ENCODE peak calls at places on chromosomes 6 and 20, in eight cellular contexts. A, X, R, F, E, Q, C and G are unnamed samples.

GRCh38 chr6:87139236-87139635 is 16.1 kb upstream of the ZNF292 start:
- DNase-seq in A (no peak), X (no peak), R (peak; percentile 40), F (no peak), E (peak; percentile 22), Q (peak; percentile 21), C (peak; percentile 38), G (no peak)

GRCh38 chr6:33147807-33148666 is 44.2 kb downstream of the COL11A2 start:
- DNase-seq in A (no peak), X (no peak), R (peak; percentile 17), F (no peak), E (no peak), Q (no peak), C (no peak), G (no peak)

GRCh38 chr20:11810316-11811130 is 107.2 kb upstream of the BTBD3 start:
- DNase-seq in A (no peak), X (no peak), R (peak; percentile 68), F (peak; percentile 20), E (no peak), Q (no peak), C (no peak), G (no peak)

GRCh38 chr6:90284236-90284744 is 12.4 kb downstream of the BACH2 start:
- DNase-seq in A (no peak), X (no peak), R (peak; percentile 91), F (peak; percentile 32), E (no peak), Q (no peak), C (peak; percentile 65), G (no peak)

GRCh38 chr20:16483024-16483423 is 90.2 kb downstream of the KIF16B start:
- DNase-seq in A (no peak), X (no peak), R (no peak), F (no peak), E (no peak), Q (no peak), C (no peak), G (no peak)

GRCh38 chr6:151001387-151002063 is 136.0 kb downstream of the MTHFD1L start:
- DNase-seq in A (no peak), X (no peak), R (no peak), F (no peak), E (no peak), Q (no peak), C (no peak), G (no peak)

GRCh38 chr6:56370591-56371198 is 123.3 kb upstream of the COL21A1 start:
- DNase-seq in A (no peak), X (no peak), R (peak; percentile 92), F (peak; percentile 73), E (peak; percentile 20), Q (no peak), C (peak; percentile 71), G (no peak)

GRCh38 chr20:38343798-38344701 is 2.2 kb upstream of the LBP start:
- DNase-seq in A (no peak), X (no peak), R (no peak), F (no peak), E (no peak), Q (no peak), C (no peak), G (no peak)

GRCh38 chr6:4017847-4018193 is 61.1 kb downstream of the FAM217A start:
- DNase-seq in A (no peak), X (no peak), R (no peak), F (no peak), E (peak; percentile 30), Q (no peak), C (peak; percentile 65), G (no peak)

GRCh38 chr6:150243620-150244314 is 100.9 kb downstream of the PPP1R14C start:
- DNase-seq in A (no peak), X (no peak), R (no peak), F (no peak), E (no peak), Q (no peak), C (no peak), G (no peak)

GRCh38 chr6:51927450-51927849 is 160.0 kb downstream of the PKHD1 start:
- DNase-seq in A (no peak), X (no peak), R (no peak), F (no peak), E (no peak), Q (no peak), C (no peak), G (no peak)

GRCh38 chr6:35677456-35677855 is 11.3 kb downstream of the FKBP5 start:
- DNase-seq in A (no peak), X (no peak), R (no peak), F (no peak), E (no peak), Q (no peak), C (no peak), G (no peak)

GRCh38 chr6:30091577-30092381 is 16.2 kb upstream of the RNF39 start:
- DNase-seq in A (no peak), X (peak; percentile 79), R (no peak), F (peak; percentile 72), E (no peak), Q (no peak), C (no peak), G (no peak)

GRCh38 chr6:786946-787763 is 94.2 kb upstream of the EXOC2 start:
- DNase-seq in A (no peak), X (no peak), R (no peak), F (no peak), E (no peak), Q (no peak), C (peak; percentile 39), G (no peak)

GRCh38 chr6:2940010-2940850 is 31.1 kb downstream of the SERPINB6 start:
- DNase-seq in A (peak; percentile 52), X (no peak), R (no peak), F (no peak), E (peak; percentile 28), Q (peak; percentile 63), C (peak; percentile 86), G (no peak)

GRCh38 chr20:41308290-41308691 is 9.2 kb downstream of the ZHX3 start:
- DNase-seq in A (no peak), X (no peak), R (peak; percentile 82), F (no peak), E (no peak), Q (no peak), C (no peak), G (no peak)

GRCh38 chr20:31674895-31675827 is 37.4 kb downstream of the COX4I2 start:
- DNase-seq in A (peak; percentile 38), X (peak; percentile 44), R (peak; percentile 78), F (peak; percentile 43), E (peak; percentile 96), Q (peak; percentile 58), C (peak; percentile 33), G (peak; percentile 84)

GRCh38 chr6:28816909-28817807 is 106.6 kb downstream of the TRIM27 start:
- DNase-seq in A (no peak), X (no peak), R (peak; percentile 85), F (no peak), E (no peak), Q (no peak), C (peak; percentile 88), G (no peak)

GRCh38 chr6:151885234-151885633 is 77.8 kb downstream of the ESR1 start:
- DNase-seq in A (no peak), X (no peak), R (peak; percentile 23), F (no peak), E (no peak), Q (no peak), C (no peak), G (no peak)

GRCh38 chr6:108998460-108998859 is 96.2 kb downstream of the SESN1 start:
- DNase-seq in A (no peak), X (no peak), R (no peak), F (no peak), E (no peak), Q (no peak), C (no peak), G (no peak)

GRCh38 chr6:31771992-31772358 is 5.2 kb downstream of the VWA7 start:
- DNase-seq in A (no peak), X (no peak), R (no peak), F (no peak), E (no peak), Q (no peak), C (no peak), G (no peak)

GRCh38 chr20:64158346-64159285 is 5.6 kb upstream of the MYT1 start:
- DNase-seq in A (no peak), X (no peak), R (no peak), F (no peak), E (no peak), Q (no peak), C (no peak), G (peak; percentile 42)

GRCh38 chr6:134318396-134319281 is 727 bp upstream of the SGK1 start:
- DNase-seq in A (no peak), X (no peak), R (no peak), F (no peak), E (no peak), Q (no peak), C (no peak), G (no peak)

GRCh38 chr6:146200136-146200708 is 171.4 kb downstream of the GRM1 start:
- DNase-seq in A (no peak), X (no peak), R (no peak), F (peak; percentile 3), E (no peak), Q (no peak), C (no peak), G (no peak)

GRCh38 chr6:125002090-125002741 is 40.0 kb downstream of the RNF217 start:
- DNase-seq in A (no peak), X (no peak), R (no peak), F (no peak), E (no peak), Q (no peak), C (no peak), G (no peak)

GRCh38 chr6:14883921-14884320 is 361.9 kb upstream of the JARID2 start:
- DNase-seq in A (no peak), X (no peak), R (no peak), F (no peak), E (peak; percentile 28), Q (no peak), C (no peak), G (no peak)

GRCh38 chr20:15224199-15224598 is 886.8 kb upstream of the FLRT3 start:
- DNase-seq in A (no peak), X (no peak), R (no peak), F (no peak), E (no peak), Q (no peak), C (no peak), G (no peak)

GRCh38 chr6:166764473-166765233 is 137.6 kb upstream of the RPS6KA2 start:
- DNase-seq in A (no peak), X (no peak), R (no peak), F (no peak), E (no peak), Q (no peak), C (no peak), G (no peak)

GRCh38 chr20:48723308-48724264 is 104.2 kb downstream of the PREX1 start:
- DNase-seq in A (no peak), X (peak; percentile 37), R (no peak), F (no peak), E (no peak), Q (no peak), C (no peak), G (peak; percentile 74)

GRCh38 chr6:151317206-151317994 is 74.0 kb downstream of the ZBTB2 start:
- DNase-seq in A (no peak), X (no peak), R (peak; percentile 69), F (peak; percentile 29), E (no peak), Q (no peak), C (no peak), G (no peak)

GRCh38 chr6:154404791-154405400 is 48.3 kb upstream of the IPCEF1 start:
- DNase-seq in A (no peak), X (no peak), R (no peak), F (peak; percentile 55), E (no peak), Q (no peak), C (no peak), G (no peak)

GRCh38 chr20:53628076-53628475 is 34.4 kb upstream of the ZNF217 start:
- DNase-seq in A (no peak), X (no peak), R (no peak), F (no peak), E (no peak), Q (no peak), C (no peak), G (no peak)

GRCh38 chr6:44154067-44154466 is 4.6 kb upstream of the CAPN11 start:
- DNase-seq in A (no peak), X (no peak), R (no peak), F (no peak), E (no peak), Q (no peak), C (no peak), G (no peak)

GRCh38 chr20:36093025-36093803 is 61.3 kb upstream of the EPB41L1 start:
- DNase-seq in A (peak; percentile 19), X (peak; percentile 84), R (peak; percentile 44), F (no peak), E (no peak), Q (no peak), C (peak; percentile 78), G (peak; percentile 84)